ENCODE peak calls at places on chromosome 5, in five cellular contexts. H is SK-N-SH, E is PC-3, V is GM23248, B is GM23338. Y is an unnamed sample.

GRCh38 chr5:158991391-158991790 is 108.3 kb downstream of the EBF1 start:
- DNase-seq in H (no peak), E (peak; percentile 30), V (peak; percentile 65), B (no peak), Y (no peak)

GRCh38 chr5:52789378-52789777 is 1.7 kb downstream of the ITGA1 start:
- DNase-seq in H (no peak), E (no peak), V (no peak), B (no peak), Y (no peak)

GRCh38 chr5:145495741-145496140 is 339.4 kb downstream of the PRELID2 start:
- DNase-seq in H (no peak), E (peak; percentile 76), V (peak; percentile 92), B (no peak), Y (no peak)

GRCh38 chr5:119212666-119213065 is 141.8 kb downstream of the DMXL1 start:
- DNase-seq in H (no peak), E (no peak), V (no peak), B (no peak), Y (no peak)

GRCh38 chr5:2038337-2039179 is 155.8 kb upstream of the IRX4 start:
- DNase-seq in H (peak; percentile 90), E (peak; percentile 49), V (peak; percentile 67), B (peak; percentile 95), Y (no peak)

GRCh38 chr5:68875351-68875750 is 218.5 kb upstream of the SLC30A5 start:
- DNase-seq in H (no peak), E (no peak), V (no peak), B (no peak), Y (no peak)

GRCh38 chr5:57524661-57525060 is 42.0 kb upstream of the ACTBL2 start:
- DNase-seq in H (no peak), E (no peak), V (no peak), B (no peak), Y (no peak)

GRCh38 chr5:44002381-44002901 is 386.8 kb downstream of the FGF10 start:
- DNase-seq in H (no peak), E (peak; percentile 96), V (peak; percentile 49), B (no peak), Y (no peak)

GRCh38 chr5:13591621-13592020 is 352.9 kb downstream of the DNAH5 start:
- DNase-seq in H (no peak), E (peak; percentile 91), V (peak; percentile 79), B (no peak), Y (no peak)

GRCh38 chr5:120919017-120919416 is 454.9 kb downstream of the PRR16 start:
- DNase-seq in H (no peak), E (no peak), V (peak; percentile 5), B (no peak), Y (no peak)

GRCh38 chr5:91384671-91385430 is 1.7 kb upstream of the ARRDC3 start:
- DNase-seq in H (peak; percentile 73), E (peak; percentile 98), V (peak; percentile 86), B (peak; percentile 95), Y (peak; percentile 39)

GRCh38 chr5:179288809-179289185 is 56.5 kb downstream of the ADAMTS2 start:
- DNase-seq in H (no peak), E (no peak), V (no peak), B (no peak), Y (no peak)

GRCh38 chr5:32866138-32866537 is 155.0 kb downstream of the NPR3 start:
- DNase-seq in H (no peak), E (peak; percentile 39), V (no peak), B (no peak), Y (no peak)

GRCh38 chr5:54959673-54960418 is 25.5 kb downstream of the ESM1 start:
- DNase-seq in H (no peak), E (peak; percentile 3), V (peak; percentile 22), B (peak; percentile 82), Y (no peak)

GRCh38 chr5:176499273-176499672 is 37.9 kb downstream of the RNF44 start:
- DNase-seq in H (no peak), E (no peak), V (no peak), B (no peak), Y (no peak)

GRCh38 chr5:78995521-78995920 is 10.4 kb upstream of the ARSB start:
- DNase-seq in H (no peak), E (no peak), V (no peak), B (no peak), Y (no peak)

GRCh38 chr5:42547146-42547545 is 123.9 kb downstream of the GHR start:
- DNase-seq in H (no peak), E (peak; percentile 92), V (peak; percentile 62), B (no peak), Y (no peak)

GRCh38 chr5:2132497-2132847 is 249.7 kb upstream of the IRX4 start:
- DNase-seq in H (no peak), E (no peak), V (no peak), B (no peak), Y (no peak)

GRCh38 chr5:111135946-111136345 is 43.8 kb downstream of the WDR36 start:
- DNase-seq in H (no peak), E (peak; percentile 82), V (peak; percentile 90), B (no peak), Y (no peak)

GRCh38 chr5:91119941-91120850 is 262.9 kb downstream of the ARRDC3 start:
- DNase-seq in H (no peak), E (no peak), V (no peak), B (no peak), Y (no peak)

GRCh38 chr5:121366515-121366914 is 485.2 kb upstream of the FTMT start:
- DNase-seq in H (no peak), E (peak; percentile 80), V (peak; percentile 63), B (no peak), Y (peak; percentile 46)

GRCh38 chr5:94893404-94894145 is 275.1 kb downstream of the SLF1 start:
- DNase-seq in H (peak; percentile 47), E (peak; percentile 6), V (peak; percentile 47), B (peak; percentile 79), Y (no peak)

GRCh38 chr5:56829137-56829536 is 13.8 kb downstream of the MAP3K1 start:
- DNase-seq in H (no peak), E (peak; percentile 79), V (no peak), B (no peak), Y (peak; percentile 68)

GRCh38 chr5:32543291-32543690 is 42.1 kb upstream of the SUB1 start:
- DNase-seq in H (no peak), E (no peak), V (no peak), B (no peak), Y (no peak)

GRCh38 chr5:150113047-150113744 is 26.8 kb upstream of the CSF1R start:
- DNase-seq in H (peak; percentile 30), E (peak; percentile 53), V (peak; percentile 57), B (peak; percentile 35), Y (peak; percentile 70)

GRCh38 chr5:180113660-180114303 is 42.2 kb upstream of the RNF130 start:
- DNase-seq in H (peak; percentile 12), E (no peak), V (no peak), B (no peak), Y (peak; percentile 16)

GRCh38 chr5:59893436-59894227 is at the start of gene PDE4D:
- DNase-seq in H (peak; percentile 83), E (peak; percentile 24), V (peak; percentile 74), B (peak; percentile 91), Y (no peak)

GRCh38 chr5:172427202-172427601 is 27.1 kb downstream of the SH3PXD2B start:
- DNase-seq in H (no peak), E (no peak), V (peak; percentile 48), B (no peak), Y (no peak)
- H3K9me2 ChIP-seq in H (no peaks in the 10 kb centered on the region), E (no peaks in the 10 kb centered on the region), V (no peaks in the 10 kb centered on the region), B (no peaks in the 10 kb centered on the region), Y (no peaks in the 10 kb centered on the region)

GRCh38 chr5:107541400-107541799 is 129.3 kb downstream of the EFNA5 start:
- DNase-seq in H (no peak), E (no peak), V (no peak), B (no peak), Y (no peak)

GRCh38 chr5:107544476-107544875 is 126.3 kb downstream of the EFNA5 start:
- DNase-seq in H (no peak), E (no peak), V (no peak), B (no peak), Y (no peak)

GRCh38 chr5:107542428-107542827 is 128.3 kb downstream of the EFNA5 start:
- DNase-seq in H (peak; percentile 50), E (peak; percentile 96), V (peak; percentile 76), B (no peak), Y (peak; percentile 97)

GRCh38 chr5:107543868-107544267 is 126.9 kb downstream of the EFNA5 start:
- DNase-seq in H (no peak), E (no peak), V (no peak), B (peak; percentile 16), Y (no peak)

GRCh38 chr5:107542831-107543231 is 127.9 kb downstream of the EFNA5 start:
- DNase-seq in H (no peak), E (peak; percentile 68), V (peak; percentile 75), B (no peak), Y (peak; percentile 89)
- H3F3A ChIP-seq in H (peaks cover 8% of the 10 kb centered on the region), E (peaks cover 3% of the 10 kb centered on the region), V (no peaks in the 10 kb centered on the region), B (no peaks in the 10 kb centered on the region), Y (peaks cover 33% of the 10 kb centered on the region)

DNA sequence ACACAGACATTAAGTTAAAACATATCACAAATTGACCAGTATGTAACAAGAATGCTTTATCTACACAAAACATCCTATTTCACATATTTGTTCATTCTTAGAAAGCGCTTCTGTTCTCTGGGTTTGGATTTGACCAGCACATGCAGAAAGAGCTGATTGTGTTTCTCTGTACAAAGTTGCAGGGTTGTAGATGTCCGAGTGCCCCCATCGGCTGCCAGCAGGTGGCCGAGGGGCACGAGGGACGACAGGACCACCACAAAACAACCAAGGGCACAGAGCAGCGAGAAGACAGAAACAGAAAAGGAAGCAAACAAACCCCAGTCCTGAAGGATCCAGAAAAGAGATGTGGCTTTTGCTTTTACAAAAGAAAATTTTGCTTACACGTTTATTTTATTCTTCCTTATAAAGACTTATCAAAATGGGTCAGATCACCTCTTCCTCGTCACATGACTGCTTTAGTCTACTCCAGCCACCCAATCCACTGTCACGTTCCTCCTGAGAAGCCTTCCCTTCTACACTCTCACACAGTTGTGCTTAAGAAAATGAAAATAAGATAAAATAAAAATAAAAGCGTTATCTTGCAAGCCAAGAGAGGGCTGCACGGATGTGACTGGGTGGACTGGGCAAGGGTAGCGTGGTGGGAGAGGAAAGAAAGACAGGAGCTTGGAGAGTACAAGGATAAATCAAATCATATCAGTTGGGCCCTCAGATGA is 9.5 kb downstream of the OTP start:
- DNase-seq in H (peak; percentile 62), E (no peak), V (peak; percentile 8), B (peak; percentile 36), Y (no peak)
- H3K27me3 ChIP-seq in H (peaks cover 75% of the 10 kb centered on the region), E (peaks cover 39% of the 10 kb centered on the region), V (peaks cover 89% of the 10 kb centered on the region), B (peaks cover 100% of the 10 kb centered on the region), Y (peaks cover 40% of the 10 kb centered on the region)

GRCh38 chr5:72779520-72779919 is 36.9 kb upstream of the TNPO1 start:
- DNase-seq in H (no peak), E (no peak), V (no peak), B (no peak), Y (no peak)
- H3K9me2 ChIP-seq in H (no peaks in the 10 kb centered on the region), E (no peaks in the 10 kb centered on the region), V (no peaks in the 10 kb centered on the region), B (peaks cover 9% of the 10 kb centered on the region), Y (no peaks in the 10 kb centered on the region)

GRCh38 chr5:172403191-172403794 is 51.0 kb downstream of the SH3PXD2B start:
- DNase-seq in H (no peak), E (no peak), V (peak; percentile 26), B (peak; percentile 68), Y (no peak)
- H3F3A ChIP-seq in H (peaks cover 3% of the 10 kb centered on the region), E (no peaks in the 10 kb centered on the region), V (peaks cover 29% of the 10 kb centered on the region), B (peaks cover 4% of the 10 kb centered on the region), Y (peaks cover 25% of the 10 kb centered on the region)